ENCODE peak calls at places on chromosomes 11 and 22, in five cellular contexts. One of them, this sample, is unnamed.

GRCh38 chr11:92881940-92882339 is 87.5 kb upstream of the MTNR1B start:
- DNase-seq in OCI-LY7: no peak
- DNase-seq in PC-9: no peak
- DNase-seq in A549: no peak
- DNase-seq in DND-41: no peak
- DNase-seq in this sample: no peak

GRCh38 chr11:31798057-31799035 is 12.8 kb downstream of the PAX6 start:
- DNase-seq in DND-41: no peak
- DNase-seq in A549: no peak
- DNase-seq in OCI-LY7: no peak
- DNase-seq in PC-9: no peak
- DNase-seq in this sample: no peak

GRCh38 chr22:49488943-49489342 is 338.7 kb downstream of the BRD1 start:
- DNase-seq in A549: no peak
- DNase-seq in OCI-LY7: no peak
- DNase-seq in DND-41: no peak
- DNase-seq in PC-9: peak
- DNase-seq in this sample: no peak

GRCh38 chr22:20319041-20319744 is 667 bp downstream of the DGCR6L start:
- DNase-seq in PC-9: no peak
- DNase-seq in A549: no peak
- DNase-seq in DND-41: no peak
- DNase-seq in OCI-LY7: peak
- DNase-seq in this sample: no peak

GRCh38 chr22:19068784-19069271 is 53.4 kb downstream of the DGCR2 start:
- DNase-seq in PC-9: no peak
- DNase-seq in A549: no peak
- DNase-seq in OCI-LY7: no peak
- DNase-seq in DND-41: no peak
- DNase-seq in this sample: no peak

GRCh38 chr22:35456757-35457156 is 56.8 kb downstream of the MCM5 start:
- DNase-seq in OCI-LY7: no peak
- DNase-seq in PC-9: no peak
- DNase-seq in A549: no peak
- DNase-seq in DND-41: no peak
- DNase-seq in this sample: no peak

GRCh38 chr11:46450846-46451470 is 59.4 kb upstream of the CHRM4 start:
- DNase-seq in OCI-LY7: no peak
- DNase-seq in DND-41: no peak
- DNase-seq in A549: no peak
- DNase-seq in PC-9: no peak
- DNase-seq in this sample: no peak

GRCh38 chr11:17153759-17154158 is 54.0 kb downstream of the PIK3C2A start:
- DNase-seq in A549: no peak
- DNase-seq in OCI-LY7: no peak
- DNase-seq in DND-41: no peak
- DNase-seq in PC-9: no peak
- DNase-seq in this sample: no peak

GRCh38 chr11:74371269-74372039 is 26.8 kb downstream of the PGM2L1 start:
- DNase-seq in A549: peak
- DNase-seq in PC-9: peak
- DNase-seq in DND-41: no peak
- DNase-seq in OCI-LY7: no peak
- DNase-seq in this sample: no peak

GRCh38 chr22:48889887-48890692 is 937.6 kb downstream of the BRD1 start:
- DNase-seq in A549: no peak
- DNase-seq in DND-41: no peak
- DNase-seq in PC-9: no peak
- DNase-seq in OCI-LY7: no peak
- DNase-seq in this sample: no peak

GRCh38 chr11:17810041-17810440 is 75.5 kb downstream of the KCNC1 start:
- DNase-seq in OCI-LY7: no peak
- DNase-seq in A549: no peak
- DNase-seq in DND-41: no peak
- DNase-seq in PC-9: no peak
- DNase-seq in this sample: no peak

GRCh38 chr11:108009497-108010360 is 1.0 kb downstream of the CUL5 start:
- DNase-seq in PC-9: no peak
- DNase-seq in DND-41: peak
- DNase-seq in A549: no peak
- DNase-seq in OCI-LY7: peak
- DNase-seq in this sample: peak

GRCh38 chr22:32859743-32860142 is 58.2 kb downstream of the TIMP3 start:
- DNase-seq in OCI-LY7: no peak
- DNase-seq in PC-9: no peak
- DNase-seq in DND-41: no peak
- DNase-seq in A549: no peak
- DNase-seq in this sample: no peak

GRCh38 chr11:65013692-65014145 is 241 bp upstream of the ARL2 start:
- DNase-seq in PC-9: no peak
- DNase-seq in A549: peak
- DNase-seq in DND-41: peak
- DNase-seq in OCI-LY7: peak
- DNase-seq in this sample: peak

GRCh38 chr22:44130076-44130711 is 50.5 kb upstream of the PARVG start:
- DNase-seq in OCI-LY7: no peak
- DNase-seq in A549: no peak
- DNase-seq in PC-9: no peak
- DNase-seq in DND-41: no peak
- DNase-seq in this sample: no peak

GRCh38 chr11:128318856-128319474 is 268.4 kb downstream of the ETS1 start:
- DNase-seq in DND-41: peak
- DNase-seq in A549: no peak
- DNase-seq in PC-9: no peak
- DNase-seq in OCI-LY7: peak
- DNase-seq in this sample: no peak

DNA sequence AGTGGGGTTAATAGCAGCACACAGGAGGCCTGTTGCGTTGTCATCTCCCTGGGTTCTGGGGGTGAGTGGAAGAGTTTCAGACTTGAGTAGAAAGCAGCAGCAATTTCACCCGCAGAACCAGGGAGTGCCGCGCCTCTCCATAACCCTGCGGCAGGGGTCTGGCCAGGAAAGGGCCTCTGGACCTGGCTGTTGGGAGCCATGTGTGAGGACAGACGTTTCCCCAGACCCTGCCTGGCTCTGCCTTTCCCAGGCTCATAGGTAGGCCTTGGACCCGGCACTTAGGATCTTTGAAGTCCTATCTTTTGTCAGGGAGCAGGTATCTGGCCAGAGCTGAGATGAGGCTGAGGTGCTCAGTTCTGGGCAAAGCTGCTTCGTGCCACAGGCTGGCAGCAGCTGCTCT is 106.6 kb upstream of the PARVA start:
- DNase-seq in OCI-LY7: no peak
- DNase-seq in PC-9: no peak
- DNase-seq in A549: no peak
- DNase-seq in DND-41: no peak
- DNase-seq in this sample: no peak
- H3K4me2 ChIP-seq in OCI-LY7: no peak
- H3K4me2 ChIP-seq in PC-9: no peak
- H3K4me2 ChIP-seq in A549: no peak
- H3K4me2 ChIP-seq in DND-41: no peak
- H3K4me2 ChIP-seq in this sample: no peak

GRCh38 chr11:782264-783174 is 5.2 kb upstream of the GATD1 start:
- DNase-seq in A549: no peak
- DNase-seq in OCI-LY7: no peak
- DNase-seq in PC-9: no peak
- DNase-seq in DND-41: no peak
- DNase-seq in this sample: no peak
- H3K4me2 ChIP-seq in A549: no peak
- H3K4me2 ChIP-seq in OCI-LY7: no peak
- H3K4me2 ChIP-seq in PC-9: no peak
- H3K4me2 ChIP-seq in DND-41: no peak
- H3K4me2 ChIP-seq in this sample: peak

GRCh38 chr11:76205252-76206076 is 838 bp downstream of the WNT11 start:
- DNase-seq in DND-41: no peak
- DNase-seq in OCI-LY7: no peak
- DNase-seq in PC-9: no peak
- DNase-seq in A549: no peak
- DNase-seq in this sample: peak
- H3K4me2 ChIP-seq in DND-41: no peak
- H3K4me2 ChIP-seq in OCI-LY7: no peak
- H3K4me2 ChIP-seq in PC-9: peak
- H3K4me2 ChIP-seq in A549: peak
- H3K4me2 ChIP-seq in this sample: peak

GRCh38 chr11:126081915-126082250 is 19.2 kb upstream of the CDON start:
- DNase-seq in A549: no peak
- DNase-seq in PC-9: no peak
- DNase-seq in DND-41: no peak
- DNase-seq in OCI-LY7: no peak
- DNase-seq in this sample: no peak

GRCh38 chr11:126084608-126084912 is 21.9 kb upstream of the CDON start:
- DNase-seq in PC-9: no peak
- DNase-seq in DND-41: no peak
- DNase-seq in A549: no peak
- DNase-seq in OCI-LY7: no peak
- DNase-seq in this sample: no peak

GRCh38 chr11:126082251-126083109 is 19.8 kb upstream of the CDON start:
- DNase-seq in DND-41: no peak
- DNase-seq in OCI-LY7: no peak
- DNase-seq in A549: no peak
- DNase-seq in PC-9: no peak
- DNase-seq in this sample: no peak

GRCh38 chr11:126086248-126086647 is 23.6 kb upstream of the CDON start:
- DNase-seq in OCI-LY7: no peak
- DNase-seq in A549: no peak
- DNase-seq in PC-9: no peak
- DNase-seq in DND-41: no peak
- DNase-seq in this sample: no peak

DNA sequence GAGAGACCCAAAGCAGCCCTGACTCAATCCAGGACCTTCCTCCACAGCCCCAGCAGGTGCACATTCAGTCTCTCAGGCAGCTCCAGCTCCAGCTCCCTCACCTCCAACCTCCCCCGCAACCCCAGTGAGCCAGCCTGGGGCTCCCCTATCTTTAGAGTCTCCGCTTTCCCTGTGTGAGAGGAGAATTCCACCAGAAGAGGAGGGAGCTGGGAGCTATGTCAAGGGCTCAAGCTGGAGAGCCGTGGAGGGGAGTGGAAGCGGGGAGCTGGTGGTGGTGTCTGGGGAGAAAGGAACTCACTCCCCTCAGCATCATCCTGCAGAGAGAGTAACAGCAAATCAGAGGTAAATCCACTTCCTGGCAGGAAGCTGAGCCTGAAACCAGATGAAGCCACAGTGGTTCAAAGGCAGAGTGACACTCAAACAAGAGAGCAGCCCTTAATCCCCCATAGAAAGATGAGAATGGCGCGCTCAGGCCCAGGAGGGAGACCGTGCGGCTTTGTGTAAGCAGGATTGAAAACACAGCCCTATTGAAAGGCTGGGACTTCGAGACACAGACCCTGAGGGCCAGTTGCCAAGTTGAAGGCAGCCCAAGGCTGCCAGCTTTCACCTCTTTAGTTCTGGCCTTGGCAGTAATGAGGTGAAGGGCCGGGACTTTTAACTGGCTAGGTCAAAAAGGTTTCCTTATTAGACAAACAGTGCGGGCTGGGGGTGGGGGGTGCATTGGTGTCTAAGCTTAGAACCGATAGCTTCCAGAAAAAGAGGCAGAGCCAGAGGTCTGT is 21.4 kb upstream of the CDON start:
- DNase-seq in OCI-LY7: peak
- DNase-seq in PC-9: no peak
- DNase-seq in DND-41: peak
- DNase-seq in A549: no peak
- DNase-seq in this sample: no peak
- H3K4me2 ChIP-seq in OCI-LY7: no peak
- H3K4me2 ChIP-seq in PC-9: no peak
- H3K4me2 ChIP-seq in DND-41: peak
- H3K4me2 ChIP-seq in A549: no peak
- H3K4me2 ChIP-seq in this sample: no peak

GRCh38 chr11:68498903-68499883 is 38.6 kb downstream of the PPP6R3 start:
- DNase-seq in PC-9: no peak
- DNase-seq in A549: no peak
- DNase-seq in DND-41: no peak
- DNase-seq in OCI-LY7: no peak
- DNase-seq in this sample: no peak

GRCh38 chr11:68497761-68498160 is 37.2 kb downstream of the PPP6R3 start:
- DNase-seq in OCI-LY7: no peak
- DNase-seq in PC-9: no peak
- DNase-seq in DND-41: no peak
- DNase-seq in A549: no peak
- DNase-seq in this sample: no peak

GRCh38 chr11:68498313-68498712 is 37.8 kb downstream of the PPP6R3 start:
- DNase-seq in OCI-LY7: no peak
- DNase-seq in DND-41: no peak
- DNase-seq in A549: no peak
- DNase-seq in PC-9: no peak
- DNase-seq in this sample: no peak

GRCh38 chr11:68495330-68495729 is 34.8 kb downstream of the PPP6R3 start:
- DNase-seq in DND-41: no peak
- DNase-seq in OCI-LY7: no peak
- DNase-seq in PC-9: no peak
- DNase-seq in A549: no peak
- DNase-seq in this sample: no peak

DNA sequence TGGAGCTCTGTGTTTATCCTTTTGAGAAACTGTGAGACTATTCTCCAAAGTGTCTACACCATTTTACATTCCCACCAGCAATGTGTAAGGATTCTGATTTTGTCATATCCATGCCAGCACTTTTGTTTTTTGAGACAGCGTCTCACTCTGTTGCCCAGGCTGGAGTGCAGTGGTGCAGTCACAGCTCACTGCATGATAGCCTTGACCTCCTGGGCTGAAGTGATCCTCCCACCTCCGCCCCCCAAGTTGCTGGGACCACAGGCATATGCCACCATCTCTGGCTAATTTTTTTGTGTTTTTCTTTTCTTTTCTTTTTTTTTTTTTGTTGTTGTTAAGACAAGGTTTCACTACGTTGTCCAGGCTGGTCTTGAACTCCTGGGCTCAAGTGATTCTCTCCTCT is 35.3 kb downstream of the PPP6R3 start:
- DNase-seq in DND-41: no peak
- DNase-seq in OCI-LY7: no peak
- DNase-seq in PC-9: no peak
- DNase-seq in A549: no peak
- DNase-seq in this sample: no peak
- H3K4me2 ChIP-seq in DND-41: no peak
- H3K4me2 ChIP-seq in OCI-LY7: peak
- H3K4me2 ChIP-seq in PC-9: no peak
- H3K4me2 ChIP-seq in A549: no peak
- H3K4me2 ChIP-seq in this sample: no peak